ENCODE peak calls at places on chromosomes 2 and 18, in four cellular contexts. One of them, this sample, is unnamed.

GRCh38 chr2:103401621-103402020 is 639.8 kb downstream of the TMEM182 start:
- DNase-seq in astrocyte: peak; percentile 97
- DNase-seq in neuronal stem cell: peak; percentile 14
- DNase-seq in iPS DF 6.9: peak; percentile 87
- DNase-seq in this sample: no peak

GRCh38 chr2:112712465-112712864 is 8.4 kb upstream of the NT5DC4 start:
- DNase-seq in astrocyte: no peak
- DNase-seq in neuronal stem cell: no peak
- DNase-seq in iPS DF 6.9: no peak
- DNase-seq in this sample: no peak

GRCh38 chr2:239137890-239138283 is 262.9 kb downstream of the HDAC4 start:
- DNase-seq in astrocyte: no peak
- DNase-seq in iPS DF 6.9: no peak
- DNase-seq in neuronal stem cell: no peak
- DNase-seq in this sample: no peak

GRCh38 chr18:49980869-49981268 is 167.5 kb upstream of the ACAA2 start:
- DNase-seq in astrocyte: no peak
- DNase-seq in iPS DF 6.9: no peak
- DNase-seq in neuronal stem cell: no peak
- DNase-seq in this sample: no peak

GRCh38 chr2:112936927-112937232 is 25.9 kb downstream of the IL37 start:
- DNase-seq in neuronal stem cell: no peak
- DNase-seq in iPS DF 6.9: no peak
- DNase-seq in astrocyte: no peak
- DNase-seq in this sample: no peak

GRCh38 chr2:113135354-113135753 is 8.0 kb downstream of the IL1RN start:
- DNase-seq in iPS DF 6.9: no peak
- DNase-seq in neuronal stem cell: no peak
- DNase-seq in astrocyte: no peak
- DNase-seq in this sample: no peak

GRCh38 chr18:463442-464310 is 36.8 kb downstream of the COLEC12 start:
- DNase-seq in neuronal stem cell: peak; percentile 12
- DNase-seq in iPS DF 6.9: no peak
- DNase-seq in astrocyte: no peak
- DNase-seq in this sample: no peak

GRCh38 chr2:222797308-222797707 is 63.5 kb upstream of the ACSL3 start:
- DNase-seq in astrocyte: peak; percentile 52
- DNase-seq in neuronal stem cell: no peak
- DNase-seq in iPS DF 6.9: no peak
- DNase-seq in this sample: no peak

GRCh38 chr2:153543639-153544071 is 65.1 kb upstream of the RPRM start:
- DNase-seq in iPS DF 6.9: peak; percentile 41
- DNase-seq in neuronal stem cell: no peak
- DNase-seq in astrocyte: no peak
- DNase-seq in this sample: no peak

GRCh38 chr18:39701839-39702238 is 2136.2 kb upstream of the CELF4 start:
- DNase-seq in astrocyte: peak; percentile 51
- DNase-seq in neuronal stem cell: no peak
- DNase-seq in iPS DF 6.9: no peak
- DNase-seq in this sample: no peak

GRCh38 chr2:238104521-238105311 is 4.6 kb downstream of the ESPNL start:
- DNase-seq in iPS DF 6.9: no peak
- DNase-seq in neuronal stem cell: no peak
- DNase-seq in astrocyte: no peak
- DNase-seq in this sample: no peak

GRCh38 chr2:10258726-10259125 is 44.0 kb upstream of the HPCAL1 start:
- DNase-seq in astrocyte: no peak
- DNase-seq in neuronal stem cell: no peak
- DNase-seq in iPS DF 6.9: no peak
- DNase-seq in this sample: no peak

GRCh38 chr2:86783615-86784339 is 6.9 kb downstream of the CD8A start:
- DNase-seq in iPS DF 6.9: no peak
- DNase-seq in neuronal stem cell: no peak
- DNase-seq in astrocyte: no peak
- DNase-seq in this sample: no peak

GRCh38 chr2:149989447-149990063 is 402.0 kb upstream of the MMADHC start:
- DNase-seq in astrocyte: peak; percentile 69
- DNase-seq in neuronal stem cell: no peak
- DNase-seq in iPS DF 6.9: no peak
- DNase-seq in this sample: no peak

GRCh38 chr2:127649100-127649611 is 3.2 kb downstream of the GPR17 start:
- DNase-seq in neuronal stem cell: no peak
- DNase-seq in astrocyte: no peak
- DNase-seq in iPS DF 6.9: no peak
- DNase-seq in this sample: no peak

GRCh38 chr2:221431477-221431876 is 140.6 kb downstream of the EPHA4 start:
- DNase-seq in iPS DF 6.9: no peak
- DNase-seq in astrocyte: no peak
- DNase-seq in neuronal stem cell: no peak
- DNase-seq in this sample: no peak

GRCh38 chr18:45879681-45880655 is 54.5 kb downstream of the SIGLEC15 start:
- DNase-seq in neuronal stem cell: peak; percentile 59
- DNase-seq in iPS DF 6.9: peak; percentile 55
- DNase-seq in astrocyte: peak; percentile 29
- DNase-seq in this sample: peak; percentile 59

GRCh38 chr2:74502147-74502719 is 2.8 kb upstream of the LBX2 start:
- DNase-seq in astrocyte: no peak
- DNase-seq in iPS DF 6.9: no peak
- DNase-seq in neuronal stem cell: no peak
- DNase-seq in this sample: no peak

GRCh38 chr2:147006724-147007123 is 838.1 kb upstream of the ACVR2A start:
- DNase-seq in neuronal stem cell: no peak
- DNase-seq in iPS DF 6.9: no peak
- DNase-seq in astrocyte: peak; percentile 41
- DNase-seq in this sample: no peak

GRCh38 chr18:71018816-71019215 is 730.0 kb downstream of the SOCS6 start:
- DNase-seq in astrocyte: no peak
- DNase-seq in neuronal stem cell: no peak
- DNase-seq in iPS DF 6.9: no peak
- DNase-seq in this sample: no peak

GRCh38 chr2:197675711-197676188 is 363 bp upstream of the RFTN2 start:
- DNase-seq in neuronal stem cell: peak; percentile 40
- DNase-seq in iPS DF 6.9: no peak
- DNase-seq in astrocyte: peak; percentile 80
- DNase-seq in this sample: no peak

GRCh38 chr2:155846249-155846648 is 486.3 kb downstream of the NR4A2 start:
- DNase-seq in astrocyte: peak; percentile 25
- DNase-seq in neuronal stem cell: no peak
- DNase-seq in iPS DF 6.9: no peak
- DNase-seq in this sample: no peak

GRCh38 chr2:42197792-42198191 is 28.6 kb downstream of the EML4 start:
- DNase-seq in astrocyte: no peak
- DNase-seq in neuronal stem cell: no peak
- DNase-seq in iPS DF 6.9: no peak
- DNase-seq in this sample: no peak

GRCh38 chr2:121189656-121190381 is 95.2 kb downstream of the TFCP2L1 start:
- DNase-seq in neuronal stem cell: no peak
- DNase-seq in astrocyte: no peak
- DNase-seq in iPS DF 6.9: no peak
- DNase-seq in this sample: no peak

GRCh38 chr2:7841751-7842150 is 840.1 kb upstream of the ID2 start:
- DNase-seq in astrocyte: no peak
- DNase-seq in neuronal stem cell: no peak
- DNase-seq in iPS DF 6.9: no peak
- DNase-seq in this sample: no peak

GRCh38 chr2:8965573-8965972 is 37.9 kb downstream of the MBOAT2 start:
- DNase-seq in neuronal stem cell: no peak
- DNase-seq in iPS DF 6.9: no peak
- DNase-seq in astrocyte: no peak
- DNase-seq in this sample: no peak

GRCh38 chr2:2413525-2413924 is 82.5 kb upstream of the MYT1L start:
- DNase-seq in astrocyte: no peak
- DNase-seq in neuronal stem cell: no peak
- DNase-seq in iPS DF 6.9: no peak
- DNase-seq in this sample: no peak

GRCh38 chr2:110097506-110098220 is 18.0 kb downstream of the MALL start:
- DNase-seq in astrocyte: no peak
- DNase-seq in neuronal stem cell: no peak
- DNase-seq in iPS DF 6.9: no peak
- DNase-seq in this sample: peak; percentile 80

GRCh38 chr18:66495844-66496243 is 108.0 kb downstream of the CDH19 start:
- DNase-seq in iPS DF 6.9: peak; percentile 61
- DNase-seq in neuronal stem cell: peak; percentile 75
- DNase-seq in astrocyte: peak; percentile 6
- DNase-seq in this sample: peak; percentile 59

GRCh38 chr18:32919799-32920198 is 147.0 kb upstream of the KLHL14 start:
- DNase-seq in neuronal stem cell: peak; percentile 29
- DNase-seq in astrocyte: peak; percentile 22
- DNase-seq in iPS DF 6.9: peak; percentile 39
- DNase-seq in this sample: no peak

GRCh38 chr2:216932806-216933579 is 73.1 kb upstream of the TNP1 start:
- DNase-seq in astrocyte: no peak
- DNase-seq in neuronal stem cell: no peak
- DNase-seq in iPS DF 6.9: no peak
- DNase-seq in this sample: no peak

GRCh38 chr18:63410792-63411191 is 11.5 kb downstream of the VPS4B start:
- DNase-seq in astrocyte: peak; percentile 67
- DNase-seq in neuronal stem cell: no peak
- DNase-seq in iPS DF 6.9: no peak
- DNase-seq in this sample: no peak

GRCh38 chr2:105814291-105814940 is 69.7 kb downstream of the NCK2 start:
- DNase-seq in iPS DF 6.9: no peak
- DNase-seq in neuronal stem cell: no peak
- DNase-seq in astrocyte: peak; percentile 31
- DNase-seq in this sample: no peak

GRCh38 chr2:61233581-61233980 is 71.6 kb downstream of the C2orf74 start:
- DNase-seq in iPS DF 6.9: no peak
- DNase-seq in neuronal stem cell: no peak
- DNase-seq in astrocyte: no peak
- DNase-seq in this sample: no peak

GRCh38 chr2:128535928-128536327 is 217.3 kb upstream of the HS6ST1 start:
- DNase-seq in iPS DF 6.9: no peak
- DNase-seq in neuronal stem cell: no peak
- DNase-seq in astrocyte: peak; percentile 90
- DNase-seq in this sample: no peak

GRCh38 chr2:224574423-224575084 is 10.6 kb downstream of the CUL3 start:
- DNase-seq in astrocyte: no peak
- DNase-seq in iPS DF 6.9: no peak
- DNase-seq in neuronal stem cell: no peak
- DNase-seq in this sample: no peak

GRCh38 chr2:160109939-160110673 is 47.7 kb upstream of the PLA2R1 start:
- DNase-seq in astrocyte: peak; percentile 49
- DNase-seq in iPS DF 6.9: peak; percentile 29
- DNase-seq in neuronal stem cell: peak; percentile 62
- DNase-seq in this sample: peak; percentile 63

GRCh38 chr2:42117923-42118758 is 51.0 kb upstream of the EML4 start:
- DNase-seq in neuronal stem cell: no peak
- DNase-seq in iPS DF 6.9: no peak
- DNase-seq in astrocyte: peak; percentile 77
- DNase-seq in this sample: no peak

GRCh38 chr2:104177179-104177578 is 676.7 kb upstream of the POU3F3 start:
- DNase-seq in astrocyte: no peak
- DNase-seq in neuronal stem cell: no peak
- DNase-seq in iPS DF 6.9: no peak
- DNase-seq in this sample: no peak

DNA sequence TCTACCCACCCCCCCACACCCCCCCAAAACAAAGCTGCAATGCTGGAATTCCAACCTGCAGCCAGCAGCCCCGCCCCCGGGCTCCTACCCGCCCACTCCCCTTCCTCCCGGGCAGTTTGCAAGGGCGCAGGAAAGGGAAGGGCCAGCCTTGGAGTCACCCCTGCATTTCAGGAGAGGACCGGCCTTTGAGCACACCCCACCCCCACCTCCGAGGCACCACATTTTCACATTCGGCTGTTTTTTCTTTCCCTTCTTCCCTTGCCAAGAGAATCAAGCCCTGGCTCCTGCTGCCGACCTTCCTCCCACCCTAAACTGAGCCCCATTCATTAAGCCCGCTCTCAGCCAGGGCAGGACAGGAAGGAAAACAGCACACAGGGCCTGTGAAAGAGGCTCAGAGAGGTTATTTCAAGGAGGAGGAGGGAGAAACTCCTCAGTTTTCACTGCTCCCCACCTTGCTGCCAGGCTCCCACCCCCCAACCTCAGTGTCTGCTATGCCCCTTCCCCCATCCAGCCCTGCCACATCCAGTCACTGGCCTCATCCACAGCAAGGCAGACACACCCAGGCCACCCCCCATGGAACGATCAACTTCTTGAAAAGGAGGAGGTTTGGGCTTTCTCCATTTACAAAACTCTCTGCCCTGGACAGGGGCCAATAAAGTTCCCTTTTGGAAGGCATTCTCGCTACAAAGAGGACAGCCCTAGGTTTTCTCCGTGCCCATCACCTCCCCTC is 11.2 kb downstream of the SMAD7 start:
- DNase-seq in astrocyte: peak; percentile 65
- DNase-seq in neuronal stem cell: no peak
- DNase-seq in iPS DF 6.9: no peak
- DNase-seq in this sample: no peak
- H3K4me3 ChIP-seq in astrocyte: peak overlapping the region; percentile 38
- H3K4me3 ChIP-seq in neuronal stem cell: no peak overlapping the region
- H3K4me3 ChIP-seq in iPS DF 6.9: no peak overlapping the region
- H3K4me3 ChIP-seq in this sample: no peak overlapping the region

GRCh38 chr18:26082475-26082874 is 7.9 kb downstream of the SS18 start:
- DNase-seq in neuronal stem cell: no peak
- DNase-seq in astrocyte: peak; percentile 56
- DNase-seq in iPS DF 6.9: no peak
- DNase-seq in this sample: no peak
- H3K36me3 ChIP-seq in neuronal stem cell: peaks cover 97% of the 10 kb centered on the region
- H3K36me3 ChIP-seq in astrocyte: peaks cover 36% of the 10 kb centered on the region
- H3K36me3 ChIP-seq in iPS DF 6.9: peaks cover 2% of the 10 kb centered on the region
- H3K36me3 ChIP-seq in this sample: peaks cover 2% of the 10 kb centered on the region

GRCh38 chr18:5894215-5894612 is 1.1 kb downstream of the TMEM200C start:
- DNase-seq in astrocyte: no peak
- DNase-seq in iPS DF 6.9: no peak
- DNase-seq in neuronal stem cell: peak; percentile 12
- DNase-seq in this sample: no peak
- H3K4me3 ChIP-seq in astrocyte: peak overlapping the region; percentile 54
- H3K4me3 ChIP-seq in iPS DF 6.9: peak overlapping the region; percentile 59
- H3K4me3 ChIP-seq in neuronal stem cell: peak overlapping the region; percentile 89
- H3K4me3 ChIP-seq in this sample: no peak overlapping the region

GRCh38 chr2:54638774-54639187 is 84.7 kb upstream of the EML6 start:
- DNase-seq in iPS DF 6.9: no peak
- DNase-seq in neuronal stem cell: no peak
- DNase-seq in astrocyte: no peak
- DNase-seq in this sample: no peak
- H3K36me3 ChIP-seq in iPS DF 6.9: peaks cover 14% of the 10 kb centered on the region
- H3K36me3 ChIP-seq in neuronal stem cell: peaks cover 96% of the 10 kb centered on the region
- H3K36me3 ChIP-seq in astrocyte: peaks cover 52% of the 10 kb centered on the region
- H3K36me3 ChIP-seq in this sample: peaks cover 8% of the 10 kb centered on the region